ENCODE peak calls at places on chromosomes 1 and 21, in four cellular contexts. Q is Peyer's patch, V is heart right ventricle, X is left ventricle myocardium inferior. A is an unnamed sample. For H3K9me3, the result is how much of the 10 kb centered on the place peaks cover.

GRCh38 chr1:24984800-24985552 is 54.9 kb upstream of the RUNX3 start:
- DNase-seq in Q (no peak), V (no peak), X (no peak), A (no peak)

GRCh38 chr1:185074307-185074706 is 28.9 kb downstream of the RNF2 start:
- DNase-seq in Q (no peak), V (no peak), X (no peak), A (no peak)

GRCh38 chr1:216114180-216114579 is 309.1 kb downstream of the USH2A start:
- DNase-seq in Q (no peak), V (no peak), X (no peak), A (no peak)

GRCh38 chr1:19960621-19961020 is 18.8 kb downstream of the PLA2G2A start:
- DNase-seq in Q (no peak), V (no peak), X (no peak), A (no peak)

GRCh38 chr1:23959461-23960290 is at the start of gene PNRC2:
- DNase-seq in Q (peak), V (peak), X (peak), A (peak)

GRCh38 chr1:54376085-54377039 is 29.8 kb downstream of the SSBP3 start:
- DNase-seq in Q (peak), V (no peak), X (no peak), A (no peak)

GRCh38 chr1:221994939-221995338 is 253.1 kb upstream of the DUSP10 start:
- DNase-seq in Q (no peak), V (no peak), X (no peak), A (no peak)

GRCh38 chr1:209625791-209626285 is 26.4 kb downstream of the LAMB3 start:
- DNase-seq in Q (no peak), V (peak), X (no peak), A (no peak)

GRCh38 chr1:113993072-113993471 is 13.8 kb downstream of the OLFML3 start:
- DNase-seq in Q (no peak), V (no peak), X (no peak), A (no peak)

GRCh38 chr1:100622966-100623762 is 85.2 kb downstream of the GPR88 start:
- DNase-seq in Q (no peak), V (no peak), X (no peak), A (no peak)

GRCh38 chr1:147550302-147550937 is 9.1 kb downstream of the BCL9 start:
- DNase-seq in Q (no peak), V (no peak), X (no peak), A (no peak)

GRCh38 chr1:53449026-53449425 is 10.2 kb upstream of the DMRTB1 start:
- DNase-seq in Q (no peak), V (no peak), X (no peak), A (no peak)

GRCh38 chr1:186819140-186819539 is 9.6 kb upstream of the PLA2G4A start:
- DNase-seq in Q (no peak), V (no peak), X (no peak), A (no peak)

GRCh38 chr1:171644805-171645483 is 7.5 kb downstream of the MYOC start:
- DNase-seq in Q (peak), V (peak), X (peak), A (peak)

GRCh38 chr1:53639996-53640695 is 98.8 kb downstream of the GLIS1 start:
- DNase-seq in Q (no peak), V (no peak), X (no peak), A (no peak)

GRCh38 chr1:14553711-14554110 is 44.8 kb upstream of the KAZN start:
- DNase-seq in Q (no peak), V (no peak), X (no peak), A (no peak)

GRCh38 chr1:58899581-58900271 is 115.9 kb upstream of the JUN start:
- DNase-seq in Q (no peak), V (no peak), X (no peak), A (no peak)

GRCh38 chr1:167057297-167057688 is 32.9 kb downstream of the GPA33 start:
- DNase-seq in Q (no peak), V (no peak), X (no peak), A (no peak)

GRCh38 chr1:63721531-63722189 is 52.2 kb upstream of the ROR1 start:
- DNase-seq in Q (no peak), V (peak), X (no peak), A (no peak)

GRCh38 chr1:235049217-235049616 is 79.4 kb downstream of the TOMM20 start:
- DNase-seq in Q (no peak), V (no peak), X (no peak), A (no peak)

GRCh38 chr1:155075535-155075934 is 3.1 kb upstream of the EFNA3 start:
- DNase-seq in Q (no peak), V (no peak), X (no peak), A (no peak)

GRCh38 chr1:71921935-71922559 is 360.3 kb downstream of the NEGR1 start:
- DNase-seq in Q (no peak), V (no peak), X (no peak), A (no peak)

GRCh38 chr1:117098287-117098890 is 23.2 kb downstream of the TRIM45 start:
- DNase-seq in Q (no peak), V (no peak), X (no peak), A (no peak)

GRCh38 chr1:31828926-31829690 is 13.3 kb upstream of the SPOCD1 start:
- DNase-seq in Q (no peak), V (no peak), X (no peak), A (no peak)

GRCh38 chr1:24878775-24879742 is 51.0 kb downstream of the RUNX3 start:
- DNase-seq in Q (no peak), V (no peak), X (no peak), A (no peak)

GRCh38 chr1:12556368-12556930 is 61.6 kb downstream of the DHRS3 start:
- DNase-seq in Q (no peak), V (peak), X (peak), A (no peak)

GRCh38 chr1:99662581-99663208 is 16.8 kb downstream of the PALMD start:
- DNase-seq in Q (no peak), V (peak), X (peak), A (no peak)

GRCh38 chr1:198908995-198909394 is 270.2 kb downstream of the PTPRC start:
- DNase-seq in Q (no peak), V (no peak), X (no peak), A (no peak)

GRCh38 chr1:164907666-164908065 is 348.7 kb downstream of the PBX1 start:
- DNase-seq in Q (no peak), V (no peak), X (no peak), A (no peak)

GRCh38 chr1:58409826-58410225 is 136.7 kb downstream of the OMA1 start:
- DNase-seq in Q (no peak), V (no peak), X (no peak), A (no peak)

GRCh38 chr1:55214214-55214902 is 806 bp downstream of the USP24 start:
- DNase-seq in Q (peak), V (peak), X (peak), A (no peak)

GRCh38 chr1:3727042-3727824 is 25.0 kb upstream of the CCDC27 start:
- DNase-seq in Q (no peak), V (peak), X (no peak), A (no peak)

GRCh38 chr1:221736714-221737113 is 5.2 kb downstream of the DUSP10 start:
- DNase-seq in Q (no peak), V (no peak), X (no peak), A (no peak)

GRCh38 chr21:34913786-34914185 is 135.3 kb downstream of the RUNX1 start:
- DNase-seq in Q (no peak), V (no peak), X (no peak), A (no peak)
- H3K27ac ChIP-seq in Q (no peak), V (no peak), X (no peak), A (no peak)

GRCh38 chr1:17645512-17645911 is 106.0 kb downstream of the ARHGEF10L start:
- DNase-seq in Q (no peak), V (no peak), X (no peak), A (no peak)

GRCh38 chr1:17643861-17644703 is 104.6 kb downstream of the ARHGEF10L start:
- DNase-seq in Q (no peak), V (no peak), X (no peak), A (no peak)

GRCh38 chr1:17649371-17650106 is 105.6 kb upstream of the ACTL8 start:
- DNase-seq in Q (no peak), V (no peak), X (no peak), A (no peak)

GRCh38 chr1:17648457-17649145 is 106.5 kb upstream of the ACTL8 start:
- DNase-seq in Q (no peak), V (no peak), X (no peak), A (no peak)

GRCh38 chr1:17646444-17647287 is 107.2 kb downstream of the ARHGEF10L start:
- DNase-seq in Q (no peak), V (no peak), X (no peak), A (no peak)
- H3K9me3 ChIP-seq in Q (under half), V (under half), X (under half), A (under half)

DNA sequence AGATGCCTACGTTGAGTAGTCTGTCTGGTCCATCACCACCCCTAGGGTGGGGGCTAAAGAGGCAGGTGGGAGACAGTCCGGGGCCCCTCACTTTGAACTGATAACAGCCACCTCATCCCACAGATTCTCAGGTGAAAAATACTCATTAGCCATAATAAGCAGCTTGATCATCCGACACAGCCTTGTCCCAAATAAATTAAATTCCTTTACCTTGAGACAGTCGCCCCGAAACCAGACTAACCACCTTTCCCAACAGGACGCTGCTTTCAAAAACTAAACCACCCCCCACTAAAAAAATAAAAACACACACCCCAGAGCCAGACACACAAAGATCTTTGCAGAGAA is 103.3 kb downstream of the CASZ1 start:
- DNase-seq in Q (no peak), V (no peak), X (no peak), A (no peak)
- H3K27ac ChIP-seq in Q (peak), V (peak), X (peak), A (peak)

DNA sequence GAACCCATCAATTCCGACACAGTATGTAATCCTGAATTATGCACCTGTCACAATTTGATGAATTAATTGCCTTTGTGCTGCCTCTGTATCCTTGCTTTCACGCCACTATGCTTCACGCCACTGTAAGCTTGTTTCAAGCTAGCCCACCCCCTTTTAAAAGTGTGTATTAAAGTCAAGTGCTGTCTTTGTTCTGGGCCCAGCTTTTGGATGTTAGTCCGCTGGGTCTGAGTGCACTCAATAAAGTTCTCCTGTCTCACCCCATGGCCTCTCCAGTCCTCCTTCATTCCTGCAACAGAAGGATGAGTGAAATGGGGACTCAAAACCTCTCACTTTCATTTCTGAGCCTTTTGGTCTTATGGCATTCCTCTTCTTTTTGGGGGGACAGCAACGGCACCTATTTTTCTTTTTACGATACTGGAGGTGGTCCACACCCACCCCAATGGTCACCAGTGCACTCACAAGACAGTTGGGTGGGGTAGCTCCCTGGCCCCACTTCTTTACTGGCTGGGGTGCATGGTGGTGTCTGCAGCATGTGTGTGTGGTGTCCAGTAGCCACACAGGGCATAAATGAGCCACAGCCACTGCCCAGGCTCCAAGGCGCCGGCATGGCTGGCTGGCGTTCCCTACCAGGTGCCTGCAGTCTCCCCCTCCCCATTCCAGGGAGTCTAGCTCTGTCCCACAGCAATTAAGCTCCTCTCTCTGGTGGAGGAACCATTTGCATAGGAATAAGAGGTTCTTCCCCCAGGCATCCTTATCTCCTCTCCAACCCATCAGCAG is 1.8 kb downstream of the THEM4 start:
- DNase-seq in Q (no peak), V (no peak), X (no peak), A (no peak)
- H3K9me3 ChIP-seq in Q (under half), V (under half), X (under half), A (under half)

GRCh38 chr1:206779565-206780091 is 7.3 kb upstream of the IL10 start:
- DNase-seq in Q (no peak), V (no peak), X (no peak), A (no peak)
- H3K27ac ChIP-seq in Q (no peak), V (no peak), X (no peak), A (no peak)

GRCh38 chr1:152411144-152411543 is 2.9 kb downstream of the CRNN start:
- DNase-seq in Q (no peak), V (no peak), X (no peak), A (no peak)

GRCh38 chr1:152413909-152414308 is at the start of gene CRNN:
- DNase-seq in Q (no peak), V (no peak), X (no peak), A (no peak)

GRCh38 chr1:152411846-152412245 is 2.2 kb downstream of the CRNN start:
- DNase-seq in Q (no peak), V (no peak), X (no peak), A (no peak)

GRCh38 chr1:152419917-152420316 is 5.9 kb upstream of the CRNN start:
- DNase-seq in Q (no peak), V (no peak), X (no peak), A (no peak)

GRCh38 chr1:152415454-152416227 is 1.6 kb upstream of the CRNN start:
- DNase-seq in Q (no peak), V (no peak), X (no peak), A (no peak)
- H3K9me3 ChIP-seq in Q (under half), V (under half), X (under half), A (under half)

GRCh38 chr21:36030581-36031189 is 29.6 kb downstream of the SETD4 start:
- DNase-seq in Q (no peak), V (no peak), X (no peak), A (no peak)

GRCh38 chr21:36029309-36029708 is 31.0 kb downstream of the SETD4 start:
- DNase-seq in Q (no peak), V (no peak), X (no peak), A (no peak)

GRCh38 chr21:36027352-36027751 is 33.0 kb downstream of the SETD4 start:
- DNase-seq in Q (no peak), V (no peak), X (no peak), A (no peak)

GRCh38 chr21:36024782-36025181 is 35.5 kb downstream of the SETD4 start:
- DNase-seq in Q (no peak), V (no peak), X (no peak), A (no peak)

GRCh38 chr21:36028127-36029069 is 31.9 kb downstream of the SETD4 start:
- DNase-seq in Q (peak), V (peak), X (peak), A (peak)
- H3K27ac ChIP-seq in Q (no peak), V (no peak), X (no peak), A (no peak)

GRCh38 chr1:152783095-152783494 is 3.0 kb upstream of the LCE1E start:
- DNase-seq in Q (no peak), V (no peak), X (no peak), A (no peak)
- H3K9me3 ChIP-seq in Q (under half), V (under half), X (under half), A (under half)

GRCh38 chr1:93450331-93450730 is 2.4 kb downstream of the FNBP1L start:
- DNase-seq in Q (no peak), V (no peak), X (no peak), A (no peak)

GRCh38 chr1:93448292-93448982 is 519 bp downstream of the FNBP1L start:
- DNase-seq in Q (peak), V (peak), X (peak), A (no peak)

GRCh38 chr1:93448983-93449805 is 1.3 kb downstream of the FNBP1L start:
- DNase-seq in Q (peak), V (no peak), X (no peak), A (no peak)

GRCh38 chr1:93446837-93447451 is 974 bp upstream of the FNBP1L start:
- DNase-seq in Q (peak), V (no peak), X (no peak), A (no peak)

GRCh38 chr1:93447481-93448291 is at the start of gene FNBP1L:
- DNase-seq in Q (peak), V (peak), X (peak), A (peak)
- H3K27ac ChIP-seq in Q (peak), V (peak), X (peak), A (no peak)